ENCODE peak calls at places on chromosomes 1 and 21, in six cellular contexts. D, X, U, G, J and V are unnamed samples. For H3K4me1, the result is how much of the 10 kb centered on the place peaks cover.

GRCh38 chr21:26842976-26843911 is 2.0 kb downstream of the ADAMTS1 start:
- DNase-seq in D (peak), X (no peak), U (no peak), G (peak), J (no peak), V (no peak)

GRCh38 chr1:1402081-1402900 is 3.2 kb upstream of the CCNL2 start:
- DNase-seq in D (peak), X (no peak), U (no peak), G (no peak), J (peak), V (peak)

GRCh38 chr1:33456302-33456886 is 16.1 kb upstream of the ZSCAN20 start:
- DNase-seq in D (no peak), X (no peak), U (no peak), G (peak), J (no peak), V (no peak)

GRCh38 chr1:1462318-1462966 is 9.1 kb upstream of the ATAD3B start:
- DNase-seq in D (no peak), X (no peak), U (no peak), G (peak), J (no peak), V (no peak)

GRCh38 chr1:203858055-203858454 is 3.3 kb upstream of the SNRPE start:
- DNase-seq in D (no peak), X (no peak), U (no peak), G (no peak), J (no peak), V (no peak)

GRCh38 chr1:9849691-9850441 is 26.1 kb upstream of the CLSTN1 start:
- DNase-seq in D (no peak), X (peak), U (no peak), G (no peak), J (no peak), V (no peak)

GRCh38 chr1:243465081-243465480 is 209.2 kb downstream of the SDCCAG8 start:
- DNase-seq in D (no peak), X (no peak), U (no peak), G (no peak), J (no peak), V (no peak)

GRCh38 chr1:200668514-200669313 is 993 bp downstream of the DDX59 start:
- DNase-seq in D (no peak), X (no peak), U (no peak), G (no peak), J (no peak), V (no peak)

GRCh38 chr1:19046972-19047371 is 90.5 kb upstream of the IFFO2 start:
- DNase-seq in D (no peak), X (no peak), U (no peak), G (peak), J (no peak), V (no peak)

GRCh38 chr1:148353461-148354283 is 129.4 kb downstream of the PPIAL4G start:
- DNase-seq in D (no peak), X (no peak), U (no peak), G (no peak), J (peak), V (no peak)

GRCh38 chr1:205595861-205596260 is 36.0 kb downstream of the ELK4 start:
- DNase-seq in D (no peak), X (no peak), U (no peak), G (no peak), J (no peak), V (no peak)

GRCh38 chr1:243956448-243956847 is 94.6 kb upstream of the ZBTB18 start:
- DNase-seq in D (no peak), X (no peak), U (no peak), G (no peak), J (no peak), V (no peak)

GRCh38 chr21:45992311-45993209 is 11.0 kb downstream of the COL6A1 start:
- DNase-seq in D (peak), X (no peak), U (no peak), G (peak), J (no peak), V (no peak)

GRCh38 chr1:70353641-70354331 is 736 bp downstream of the ANKRD13C start:
- DNase-seq in D (peak), X (peak), U (no peak), G (no peak), J (no peak), V (peak)

GRCh38 chr21:25176637-25177412 is 430.5 kb downstream of the MRPL39 start:
- DNase-seq in D (no peak), X (no peak), U (no peak), G (no peak), J (no peak), V (no peak)

GRCh38 chr1:46134660-46135331 is 2.4 kb upstream of the PIK3R3 start:
- DNase-seq in D (no peak), X (no peak), U (no peak), G (no peak), J (no peak), V (no peak)

GRCh38 chr1:82515650-82516049 is 714.9 kb downstream of the ADGRL2 start:
- DNase-seq in D (no peak), X (no peak), U (no peak), G (no peak), J (no peak), V (no peak)

GRCh38 chr21:37660709-37661108 is 255.5 kb downstream of the KCNJ6 start:
- DNase-seq in D (no peak), X (no peak), U (no peak), G (no peak), J (no peak), V (no peak)

GRCh38 chr21:32367158-32367557 is 25.7 kb downstream of the URB1 start:
- DNase-seq in D (no peak), X (no peak), U (no peak), G (no peak), J (no peak), V (no peak)

GRCh38 chr1:3196577-3197245 is 127.7 kb downstream of the PRDM16 start:
- DNase-seq in D (no peak), X (no peak), U (no peak), G (no peak), J (no peak), V (no peak)

GRCh38 chr1:204584699-204585372 is 68.6 kb downstream of the MDM4 start:
- DNase-seq in D (no peak), X (no peak), U (no peak), G (no peak), J (no peak), V (peak)

GRCh38 chr21:31343680-31344480 is at the start of gene TIAM1:
- DNase-seq in D (peak), X (no peak), U (peak), G (peak), J (no peak), V (no peak)

DNA sequence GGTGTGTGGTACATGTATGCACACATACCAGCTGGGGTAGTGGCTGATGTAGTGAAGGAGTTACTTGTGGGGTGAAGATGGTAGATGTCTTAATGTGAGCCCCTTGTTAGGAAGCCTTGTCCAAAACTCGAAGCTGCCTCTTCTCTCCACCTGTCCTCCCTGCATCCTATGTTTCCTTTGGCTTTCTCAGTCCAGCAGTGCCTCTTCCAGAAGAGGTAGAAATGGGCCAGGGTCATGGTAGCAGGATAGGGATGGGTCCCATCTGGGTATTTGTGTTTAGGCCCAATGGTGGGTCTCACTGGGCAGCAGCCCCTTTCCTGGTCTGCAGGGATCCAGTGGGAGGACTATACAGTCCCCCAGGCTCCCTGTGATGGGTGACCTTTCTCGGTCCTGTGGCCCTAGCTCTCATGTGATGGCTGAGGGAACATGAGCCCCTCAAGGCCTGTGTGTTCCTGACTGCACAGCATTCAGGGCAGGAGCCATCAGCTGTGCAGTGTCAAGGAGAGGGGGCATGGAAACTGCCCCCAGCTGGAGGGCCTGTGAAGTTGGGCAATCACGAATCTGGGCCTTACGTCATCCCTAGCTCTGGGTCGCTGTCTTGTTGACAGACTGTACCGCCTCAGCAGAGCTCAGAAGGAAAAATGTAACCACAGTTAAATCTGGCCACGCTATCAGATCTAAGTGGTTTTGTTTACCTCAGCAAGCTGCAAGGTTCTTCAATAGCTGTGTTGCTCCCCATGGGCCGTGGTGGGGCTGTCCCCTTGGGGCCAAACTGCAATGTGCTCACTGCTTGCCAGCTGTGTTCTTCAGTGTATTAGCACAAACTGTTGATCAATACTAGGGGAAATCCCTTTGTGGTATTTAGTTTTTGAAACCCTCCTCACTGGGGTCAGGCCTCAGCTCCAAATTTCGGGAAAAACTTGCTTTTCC is 82.7 kb downstream of the NOS1AP start:
- DNase-seq in D (no peak), X (no peak), U (no peak), G (no peak), J (no peak), V (peak)
- H3K4me3 ChIP-seq in D (no peak), X (no peak), U (no peak), G (no peak), J (no peak), V (no peak)

GRCh38 chr1:183589836-183590224 is 429 bp downstream of the NCF2 start:
- DNase-seq in D (no peak), X (no peak), U (no peak), G (no peak), J (no peak), V (no peak)
- H3K4me1 ChIP-seq in D (under half), X (under half), U (under half), G (under half), J (under half), V (under half)

GRCh38 chr1:81172483-81172882 is 628.3 kb upstream of the ADGRL2 start:
- DNase-seq in D (no peak), X (no peak), U (no peak), G (no peak), J (no peak), V (no peak)

GRCh38 chr1:81170721-81171120 is 630.0 kb upstream of the ADGRL2 start:
- DNase-seq in D (no peak), X (no peak), U (no peak), G (no peak), J (no peak), V (no peak)

GRCh38 chr1:81174052-81174451 is 626.7 kb upstream of the ADGRL2 start:
- DNase-seq in D (no peak), X (no peak), U (no peak), G (no peak), J (no peak), V (no peak)

GRCh38 chr1:81179239-81179638 is 621.5 kb upstream of the ADGRL2 start:
- DNase-seq in D (no peak), X (no peak), U (no peak), G (no peak), J (peak), V (no peak)

GRCh38 chr1:81174811-81175476 is 625.8 kb upstream of the ADGRL2 start:
- DNase-seq in D (no peak), X (no peak), U (no peak), G (no peak), J (peak), V (no peak)
- H3K27ac ChIP-seq in D (no peak), X (no peak), U (no peak), G (no peak), J (no peak), V (no peak)

GRCh38 chr1:158998781-158999161 is 10.9 kb upstream of the IFI16 start:
- DNase-seq in D (peak), X (peak), U (no peak), G (peak), J (peak), V (peak)
- H3K4me3 ChIP-seq in D (peak), X (no peak), U (peak), G (peak), J (no peak), V (no peak)

GRCh38 chr1:75765697-75766355 is 20.2 kb upstream of the RABGGTB start:
- DNase-seq in D (no peak), X (no peak), U (no peak), G (no peak), J (no peak), V (no peak)

GRCh38 chr1:75768021-75768420 is 18.0 kb upstream of the RABGGTB start:
- DNase-seq in D (no peak), X (no peak), U (no peak), G (no peak), J (no peak), V (no peak)

DNA sequence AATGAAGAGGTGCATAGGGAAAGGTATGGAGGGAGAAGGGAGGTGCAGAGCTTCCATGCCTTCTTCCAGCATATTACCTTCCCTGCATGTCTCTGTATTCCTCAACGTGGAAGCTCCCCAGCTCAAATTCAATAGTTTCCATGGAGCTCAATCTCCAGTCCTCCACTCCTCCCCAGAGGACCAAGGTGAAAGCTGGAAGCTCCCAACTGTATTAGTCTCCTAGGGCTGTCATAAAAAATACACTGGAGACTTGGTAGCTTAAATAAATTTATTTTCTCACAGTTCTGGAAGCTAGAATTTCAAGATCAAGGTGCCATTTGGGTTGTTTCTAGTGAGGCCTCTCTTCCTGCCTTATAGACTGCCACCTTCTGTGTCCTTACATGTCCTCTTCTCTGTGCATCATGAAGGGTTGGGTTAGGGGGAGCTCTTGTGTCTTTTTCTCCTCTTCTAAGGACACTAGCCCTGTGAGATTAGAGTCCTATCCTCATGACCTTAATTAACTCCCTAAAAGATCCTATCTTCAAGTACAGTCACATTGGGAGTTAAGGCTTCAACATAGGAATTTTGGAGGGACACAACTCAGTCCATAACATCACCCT is 21.9 kb upstream of the RABGGTB start:
- DNase-seq in D (no peak), X (no peak), U (no peak), G (no peak), J (no peak), V (no peak)
- H3K4me1 ChIP-seq in D (under half), X (under half), U (under half), G (under half), J (under half), V (under half)

GRCh38 chr1:164763098-164763497 is 204.1 kb downstream of the PBX1 start:
- DNase-seq in D (no peak), X (no peak), U (no peak), G (no peak), J (no peak), V (no peak)

GRCh38 chr1:164765557-164765956 is 206.6 kb downstream of the PBX1 start:
- DNase-seq in D (no peak), X (no peak), U (no peak), G (no peak), J (no peak), V (no peak)

GRCh38 chr1:164765993-164766720 is 207.2 kb downstream of the PBX1 start:
- DNase-seq in D (no peak), X (no peak), U (no peak), G (no peak), J (no peak), V (no peak)

GRCh38 chr1:164767257-164768044 is 208.5 kb downstream of the PBX1 start:
- DNase-seq in D (no peak), X (no peak), U (no peak), G (no peak), J (no peak), V (no peak)

GRCh38 chr1:164764333-164764732 is 205.3 kb downstream of the PBX1 start:
- DNase-seq in D (no peak), X (no peak), U (no peak), G (no peak), J (no peak), V (no peak)
- H3K27ac ChIP-seq in D (no peak), X (no peak), U (no peak), G (peak), J (no peak), V (no peak)

DNA sequence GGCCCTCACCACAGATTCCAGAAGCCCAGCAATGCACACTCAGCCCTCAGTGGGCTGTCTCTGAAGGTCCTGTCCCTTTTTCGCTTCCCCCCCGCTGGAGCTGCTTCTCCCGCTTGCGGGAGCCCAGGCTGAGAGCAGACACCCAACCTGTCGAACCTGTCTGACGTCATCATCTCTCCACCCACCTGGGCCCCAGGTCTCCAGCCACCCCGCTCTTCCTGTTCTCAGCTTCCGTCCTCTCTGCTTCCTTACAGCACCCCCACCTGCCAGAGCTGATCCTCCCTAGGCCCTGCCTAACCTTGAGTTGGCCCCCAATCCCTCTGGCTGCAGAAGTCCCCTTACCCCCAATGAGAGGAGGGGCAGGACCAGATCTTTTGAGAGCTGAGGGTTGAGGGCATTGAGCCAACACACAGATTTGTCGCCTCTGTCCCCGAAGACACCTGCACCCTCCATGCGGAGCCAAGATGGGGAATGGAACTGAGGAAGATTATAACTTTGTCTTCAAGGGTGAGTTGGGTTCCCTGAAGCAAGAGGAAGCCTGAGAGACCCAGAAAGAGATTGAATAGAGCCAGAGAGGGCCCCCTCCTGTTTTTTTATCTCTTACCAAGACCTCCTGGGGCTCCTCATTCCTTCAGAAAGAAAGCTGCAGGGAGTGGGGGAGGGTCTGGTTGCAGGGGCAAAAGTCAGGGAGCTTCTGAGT is at the start of gene RAB25:
- DNase-seq in D (peak), X (no peak), U (peak), G (no peak), J (peak), V (no peak)
- H3K4me3 ChIP-seq in D (peak), X (no peak), U (peak), G (no peak), J (peak), V (no peak)

DNA sequence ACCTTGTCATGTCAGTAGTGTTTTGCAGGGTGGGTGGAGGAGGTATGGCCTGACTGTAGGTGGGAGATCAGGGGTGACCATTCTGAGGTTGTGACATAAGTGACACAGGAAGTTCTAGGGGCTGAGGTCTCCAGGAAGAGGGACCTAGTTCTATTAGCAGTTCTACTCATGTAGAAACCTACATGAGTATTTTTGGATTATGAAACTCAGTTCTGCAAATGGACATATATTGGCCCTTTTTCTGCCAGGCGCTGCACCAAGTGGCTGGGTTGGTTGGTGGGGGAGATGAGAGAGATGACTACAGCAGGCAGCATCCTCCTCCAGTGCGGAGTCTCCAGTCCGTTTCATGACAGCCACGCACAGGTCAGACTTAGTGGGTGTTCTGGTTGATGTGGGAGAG is 54.0 kb downstream of the PRDM2 start:
- DNase-seq in D (no peak), X (no peak), U (no peak), G (no peak), J (no peak), V (no peak)
- H3K4me1 ChIP-seq in D (under half), X (half or more), U (under half), G (half or more), J (under half), V (half or more)

GRCh38 chr1:6601049-6601864 is 1.4 kb downstream of the KLHL21 start:
- DNase-seq in D (peak), X (peak), U (no peak), G (peak), J (peak), V (peak)
- H3K27ac ChIP-seq in D (peak), X (peak), U (no peak), G (peak), J (peak), V (peak)

GRCh38 chr1:173507847-173508209 is 30.7 kb downstream of the PRDX6 start:
- DNase-seq in D (no peak), X (no peak), U (no peak), G (no peak), J (no peak), V (no peak)
- H3K4me3 ChIP-seq in D (no peak), X (no peak), U (no peak), G (no peak), J (peak), V (no peak)